ENCODE peak calls at places on chromosome 20, in four cellular contexts. Q is K562, I is HepG2, G is GM12878. A is an unnamed sample.

GRCh38 chr20:48298851-48299484 is 513.7 kb upstream of the SULF2 start:
- DNase-seq in Q (no peak), I (peak), G (no peak), A (no peak)

GRCh38 chr20:13221673-13222318 is 722 bp downstream of the ISM1 start:
- DNase-seq in Q (no peak), I (peak), G (no peak), A (peak)

GRCh38 chr20:48586728-48587127 is 241.1 kb downstream of the PREX1 start:
- DNase-seq in Q (no peak), I (no peak), G (no peak), A (no peak)

GRCh38 chr20:49230021-49230420 is 10.8 kb downstream of the DDX27 start:
- DNase-seq in Q (no peak), I (no peak), G (no peak), A (no peak)

GRCh38 chr20:51095755-51096509 is 73.0 kb upstream of the KCNG1 start:
- DNase-seq in Q (no peak), I (no peak), G (no peak), A (no peak)

GRCh38 chr20:64057628-64058498 is 5.1 kb upstream of the TCEA2 start:
- DNase-seq in Q (peak), I (peak), G (no peak), A (peak)

GRCh38 chr20:33099842-33100538 is 20.5 kb downstream of the BPIFB4 start:
- DNase-seq in Q (peak), I (no peak), G (no peak), A (no peak)

GRCh38 chr20:64224344-64225165 is 31.0 kb upstream of the PCMTD2 start:
- DNase-seq in Q (no peak), I (no peak), G (no peak), A (no peak)

GRCh38 chr20:46174469-46175126 is 56.5 kb downstream of the CD40 start:
- DNase-seq in Q (peak), I (peak), G (no peak), A (peak)

GRCh38 chr20:25282034-25282781 is 34.3 kb downstream of the PYGB start:
- DNase-seq in Q (no peak), I (no peak), G (no peak), A (no peak)

GRCh38 chr20:25584905-25585704 is at the start of gene NINL:
- DNase-seq in Q (peak), I (peak), G (no peak), A (peak)

GRCh38 chr20:49343246-49343645 is 65.4 kb upstream of the ZNFX1 start:
- DNase-seq in Q (no peak), I (no peak), G (no peak), A (no peak)

GRCh38 chr20:4375881-4376280 is 345.8 kb upstream of the PRND start:
- DNase-seq in Q (no peak), I (no peak), G (no peak), A (no peak)

GRCh38 chr20:33490023-33490933 is at the start of gene CBFA2T2:
- DNase-seq in Q (no peak), I (peak), G (no peak), A (no peak)

GRCh38 chr20:36304786-36305495 is 1.2 kb upstream of the DLGAP4 start:
- DNase-seq in Q (no peak), I (no peak), G (no peak), A (no peak)

GRCh38 chr20:62804021-62804631 is 509 bp upstream of the OGFR start:
- DNase-seq in Q (no peak), I (peak), G (no peak), A (no peak)
- TF ChIP-seq FOXK2 in Q (no peak), I (no peak), G (no peak), A (no peak)

GRCh38 chr20:41405436-41405835 is 38.8 kb upstream of the EMILIN3 start:
- DNase-seq in Q (no peak), I (no peak), G (no peak), A (no peak)
- TF ChIP-seq FOXK2 in Q (no peak), I (no peak), G (no peak), A (no peak)

GRCh38 chr20:53629436-53629835 is 35.8 kb upstream of the ZNF217 start:
- DNase-seq in Q (no peak), I (no peak), G (no peak), A (no peak)
- TF ChIP-seq FOXK2 in Q (no peak), I (no peak), G (no peak), A (no peak)

GRCh38 chr20:53831228-53831627 is 237.6 kb upstream of the ZNF217 start:
- DNase-seq in Q (no peak), I (no peak), G (no peak), A (no peak)

GRCh38 chr20:53827996-53828672 is 234.5 kb upstream of the ZNF217 start:
- DNase-seq in Q (no peak), I (no peak), G (no peak), A (no peak)

GRCh38 chr20:53828673-53829085 is 235.0 kb upstream of the ZNF217 start:
- DNase-seq in Q (peak), I (no peak), G (no peak), A (peak)

GRCh38 chr20:53829086-53829703 is 235.6 kb upstream of the ZNF217 start:
- DNase-seq in Q (peak), I (no peak), G (no peak), A (no peak)

GRCh38 chr20:53829706-53830521 is 236.3 kb upstream of the ZNF217 start:
- DNase-seq in Q (peak), I (peak), G (no peak), A (no peak)
- TF ChIP-seq FOXK2 in Q (no peak), I (no peak), G (no peak), A (no peak)

GRCh38 chr20:23304616-23305015 is 46.0 kb upstream of the NXT1 start:
- DNase-seq in Q (no peak), I (no peak), G (no peak), A (no peak)

GRCh38 chr20:23305098-23305497 is 45.5 kb upstream of the NXT1 start:
- DNase-seq in Q (no peak), I (no peak), G (no peak), A (no peak)

GRCh38 chr20:23302386-23302785 is 48.2 kb upstream of the NXT1 start:
- DNase-seq in Q (no peak), I (no peak), G (no peak), A (no peak)

GRCh38 chr20:23302801-23303200 is 47.8 kb upstream of the NXT1 start:
- DNase-seq in Q (no peak), I (no peak), G (no peak), A (no peak)

DNA sequence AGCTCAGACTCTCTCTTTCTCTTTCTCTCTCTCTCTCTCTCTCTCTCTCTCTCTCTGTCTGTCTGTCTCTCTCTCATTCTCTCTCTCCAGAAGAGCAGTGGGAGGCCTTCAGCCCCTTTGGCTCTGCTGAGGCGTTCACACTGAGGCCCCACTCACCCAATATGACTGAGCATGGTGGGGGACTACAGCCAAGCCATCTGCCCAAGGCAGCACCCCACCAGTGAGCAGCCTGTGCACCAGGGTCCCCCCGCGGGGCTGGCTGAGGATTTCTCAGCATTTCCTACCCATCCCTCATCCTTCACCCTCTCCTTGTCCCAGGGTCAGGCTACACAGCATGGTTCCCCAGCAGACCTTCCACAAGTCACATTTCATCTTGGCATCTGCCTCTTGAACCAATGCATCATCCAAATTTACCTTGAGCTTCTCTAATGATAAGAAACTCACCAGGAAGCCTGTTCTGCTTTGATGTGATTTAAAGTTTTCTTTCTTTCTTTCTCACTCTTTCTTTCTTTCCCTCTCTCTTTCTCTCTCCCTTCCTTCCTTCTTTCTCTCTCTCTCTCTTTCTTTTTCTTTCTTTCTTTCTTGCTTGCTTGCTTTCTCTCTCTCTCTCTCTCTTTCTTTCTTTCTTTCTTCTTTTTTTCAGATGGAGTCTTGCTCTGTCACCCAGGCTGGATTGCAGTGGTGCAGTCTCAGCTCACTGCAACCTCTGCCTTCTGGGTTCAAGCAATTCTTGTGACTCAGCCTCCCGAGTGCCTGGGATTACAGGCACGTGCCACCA is 47.1 kb upstream of the NXT1 start:
- DNase-seq in Q (no peak), I (no peak), G (no peak), A (no peak)
- TF ChIP-seq FOXK2 in Q (no peak), I (no peak), G (no peak), A (no peak)

DNA sequence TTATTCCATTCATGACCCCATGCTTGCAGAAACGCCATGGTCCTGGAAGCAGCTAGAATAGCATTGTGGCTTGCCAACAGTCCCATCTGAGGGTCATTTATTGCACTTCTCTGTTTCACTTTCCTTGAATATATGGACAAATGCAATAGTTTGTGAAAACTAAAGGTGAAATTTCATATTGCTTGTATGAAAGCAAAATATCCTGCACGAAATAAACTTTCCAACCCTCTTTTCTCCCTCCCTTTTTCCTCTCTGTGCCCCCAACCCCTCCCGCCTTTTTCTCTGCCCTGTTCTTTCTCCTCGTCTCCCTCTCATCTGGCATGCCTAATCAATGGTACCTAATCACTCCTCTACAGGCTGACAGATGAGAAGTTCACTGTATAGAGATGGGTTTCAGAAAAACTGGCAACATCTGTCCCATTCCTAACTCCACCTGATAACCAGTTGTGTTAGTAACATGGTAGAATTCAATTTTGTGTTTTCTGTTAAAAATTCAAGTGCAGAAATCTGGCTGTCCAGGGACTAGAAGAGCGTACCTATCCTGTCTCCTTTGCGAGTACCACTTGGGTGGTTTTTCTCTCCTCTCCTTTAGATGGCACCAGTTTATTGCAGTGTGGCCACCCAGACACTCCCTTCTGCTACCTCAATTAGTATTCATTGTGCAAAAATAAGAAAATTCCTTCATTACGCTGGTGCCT is 198.6 kb downstream of the FOXA2 start:
- DNase-seq in Q (peak), I (peak), G (no peak), A (no peak)
- TF ChIP-seq FOXK2 in Q (no peak), I (no peak), G (no peak), A (no peak)

GRCh38 chr20:1299522-1299921 is 29.4 kb downstream of the SDCBP2 start:
- DNase-seq in Q (peak), I (no peak), G (no peak), A (peak)
- TF ChIP-seq FOXK2 in Q (no peak), I (no peak), G (no peak), A (no peak)

DNA sequence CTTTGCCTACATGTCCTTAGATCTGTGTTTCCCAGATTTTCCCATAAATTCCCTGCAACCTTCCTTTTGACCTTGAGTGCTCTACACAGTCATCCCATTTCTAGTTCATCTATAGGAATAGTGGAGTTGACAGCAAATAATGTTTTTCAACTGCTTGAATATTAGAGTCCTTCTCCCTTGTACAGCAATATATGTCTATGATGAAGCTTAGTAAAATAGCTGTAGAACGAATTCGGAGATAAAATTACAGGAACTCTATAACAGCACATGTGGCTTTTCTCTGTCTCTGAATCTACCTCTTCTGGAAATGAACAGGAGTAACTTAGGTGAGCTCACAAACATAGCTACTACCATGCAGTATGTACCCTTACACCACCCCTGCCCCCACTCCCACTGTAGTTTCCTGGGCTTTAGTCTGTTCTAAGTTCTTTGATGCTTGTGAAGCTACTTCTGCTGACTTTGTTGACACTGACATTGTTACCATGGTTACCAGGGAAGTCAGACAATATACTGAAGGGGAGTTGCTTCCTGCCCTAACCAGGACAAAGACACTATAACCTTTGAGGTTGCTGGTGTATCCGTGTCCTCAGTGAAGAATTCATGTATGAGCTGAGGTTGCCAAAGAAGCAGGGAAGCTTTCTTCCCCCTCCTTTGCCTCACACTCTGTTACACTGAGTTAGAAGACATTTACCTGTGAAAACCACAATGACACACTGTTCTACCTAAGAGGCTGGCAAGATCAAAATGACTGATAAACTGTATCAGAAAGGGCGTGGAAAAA is 35.8 kb upstream of the SHLD1 start:
- DNase-seq in Q (no peak), I (peak), G (no peak), A (no peak)
- TF ChIP-seq FOXK2 in Q (no peak), I (peak), G (no peak), A (no peak)